ENCODE peak calls at places on chromosome 13, in five cellular contexts. V, W, X, Q and G are unnamed samples.

GRCh38 chr13:51451467-51452390 is 1.1 kb downstream of the INTS6 start:
- DNase-seq in V (no peak), W (peak), X (peak), Q (peak), G (peak)

GRCh38 chr13:23160241-23161175 is 20.3 kb upstream of the SGCG start:
- DNase-seq in V (no peak), W (no peak), X (no peak), Q (no peak), G (no peak)

GRCh38 chr13:41465215-41465907 is 8.0 kb downstream of the RGCC start:
- DNase-seq in V (peak), W (peak), X (peak), Q (no peak), G (peak)

GRCh38 chr13:29909975-29910674 is 59.7 kb upstream of the UBL3 start:
- DNase-seq in V (peak), W (peak), X (no peak), Q (no peak), G (no peak)

GRCh38 chr13:26424181-26424580 is 133.3 kb upstream of the WASF3 start:
- DNase-seq in V (no peak), W (no peak), X (no peak), Q (no peak), G (no peak)

GRCh38 chr13:91986771-91987515 is 588.5 kb downstream of the GPC5 start:
- DNase-seq in V (no peak), W (no peak), X (no peak), Q (no peak), G (no peak)

GRCh38 chr13:102309110-102309509 is 92.7 kb downstream of the FGF14 start:
- DNase-seq in V (no peak), W (no peak), X (no peak), Q (no peak), G (no peak)

GRCh38 chr13:39385621-39386231 is 217.3 kb downstream of the LHFPL6 start:
- DNase-seq in V (no peak), W (peak), X (no peak), Q (no peak), G (no peak)